ENCODE peak calls at places on chromosomes 2 and 18, in six cellular contexts. R is heart left ventricle, E is prostate gland, V is uterus, L is thyroid gland, G is ovary. U is an unnamed sample.

GRCh38 chr2:156334496-156335478 is 2.3 kb upstream of the NR4A2 start:
- DNase-seq in G (peak; percentile 95), L (peak; percentile 92), R (peak; percentile 95), E (peak; percentile 90), V (peak; percentile 94), U (peak; percentile 94)

GRCh38 chr18:35172451-35173035 is 68.3 kb upstream of the ZNF397 start:
- DNase-seq in G (no peak), E (no peak), V (no peak), L (no peak), R (no peak), U (no peak)

GRCh38 chr18:3982541-3982940 is 472.6 kb downstream of the DLGAP1 start:
- DNase-seq in R (no peak), G (no peak), V (no peak), E (no peak), L (no peak), U (no peak)

GRCh38 chr18:46338761-46339160 is 234.6 kb downstream of the HAUS1 start:
- DNase-seq in L (no peak), E (no peak), R (no peak), G (no peak), V (no peak), U (no peak)

GRCh38 chr2:37026050-37026449 is 58.1 kb downstream of the HEATR5B start:
- DNase-seq in V (no peak), L (no peak), G (no peak), E (no peak), R (no peak), U (no peak)

GRCh38 chr2:238320246-238320647 is at the start of gene TRAF3IP1:
- DNase-seq in E (peak; percentile 93), R (peak; percentile 96), V (peak; percentile 94), G (peak; percentile 95), L (peak; percentile 97), U (peak; percentile 95)

GRCh38 chr2:196276421-196276820 is 105.0 kb upstream of the STK17B start:
- DNase-seq in L (no peak), E (no peak), V (no peak), G (no peak), R (no peak), U (no peak)

GRCh38 chr18:78911751-78912283 is 67.8 kb upstream of the SALL3 start:
- DNase-seq in R (no peak), L (no peak), E (no peak), V (no peak), G (no peak), U (no peak)

GRCh38 chr2:240962371-240963064 is 35.9 kb upstream of the SNED1 start:
- DNase-seq in L (peak; percentile 71), G (peak; percentile 94), V (peak; percentile 89), R (peak; percentile 74), E (no peak), U (peak; percentile 78)

GRCh38 chr2:240961878-240962277 is 36.5 kb upstream of the SNED1 start:
- DNase-seq in V (peak; percentile 54), L (no peak), G (peak; percentile 65), E (no peak), R (no peak), U (no peak)

GRCh38 chr2:240959941-240960308 is 38.5 kb upstream of the SNED1 start:
- DNase-seq in V (no peak), E (no peak), G (no peak), L (no peak), R (no peak), U (peak; percentile 75)

GRCh38 chr2:240960309-240960962 is 38.0 kb upstream of the SNED1 start:
- DNase-seq in V (peak; percentile 79), L (peak; percentile 74), E (no peak), R (peak; percentile 73), G (peak; percentile 92), U (peak; percentile 89)

DNA sequence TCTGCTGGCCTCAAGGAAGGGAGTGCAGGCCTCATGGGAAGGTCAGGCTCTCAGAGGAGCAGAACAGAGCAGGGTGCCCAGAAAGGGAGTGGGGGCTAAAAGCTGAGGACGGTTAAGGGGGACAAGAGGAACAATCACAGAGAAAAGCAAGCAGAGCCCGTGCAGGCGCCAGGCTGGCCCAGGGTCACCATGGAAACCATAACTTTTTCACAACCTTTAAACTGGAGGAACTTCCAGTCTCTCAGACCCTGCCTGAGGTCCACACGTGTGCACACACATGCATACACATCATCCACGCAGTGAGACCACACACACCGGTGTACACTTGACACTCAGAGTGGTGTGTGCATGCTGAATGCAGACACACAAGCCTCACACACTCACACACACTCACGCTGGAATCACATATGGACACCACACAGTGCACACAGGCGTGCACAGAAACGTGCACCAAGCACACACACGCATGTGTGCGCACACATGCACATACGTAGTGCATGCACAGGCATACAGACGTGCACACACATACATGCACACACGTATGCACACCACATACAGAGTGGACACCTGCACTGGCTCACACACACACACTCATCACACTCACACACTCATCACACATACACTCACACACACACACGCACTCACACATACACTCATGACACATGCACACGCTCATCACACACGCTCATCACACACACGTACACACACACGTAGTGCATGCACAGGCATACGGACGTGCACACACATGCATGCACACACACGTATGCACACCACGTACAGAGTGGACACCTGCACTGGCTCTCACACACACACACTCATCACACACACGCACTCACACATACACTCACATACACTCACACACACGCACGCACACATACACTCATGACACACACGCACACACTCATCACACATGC is 37.2 kb upstream of the SNED1 start:
- DNase-seq in G (no peak), L (no peak), R (no peak), V (no peak), E (no peak), U (peak; percentile 19)
- TF ChIP-seq CTCF in G (no peak), L (no peak), R (no peak), V (no peak), E (no peak), U (no peak)

GRCh38 chr2:112764071-112765044 is at the start of gene CKAP2L:
- DNase-seq in G (peak; percentile 88), L (peak; percentile 96), V (peak; percentile 89), R (peak; percentile 96), E (peak; percentile 94), U (peak; percentile 98)
- TF ChIP-seq POLR2A in G (no peak), L (no peak), V (no peak), R (no peak), E (no peak), U (no peak)

GRCh38 chr2:168849610-168850009 is 40.6 kb downstream of the SPC25 start:
- DNase-seq in L (peak; percentile 82), V (peak; percentile 35), R (no peak), E (no peak), G (peak; percentile 62), U (no peak)
- TF ChIP-seq CTCF in L (no peak), V (no peak), R (peak; percentile 31), E (no peak), G (no peak), U (no peak)

GRCh38 chr18:62186656-62187542 is at the start of the genes PIGN and RELCH:
- DNase-seq in L (peak; percentile 96), G (peak; percentile 92), R (peak; percentile 93), V (peak; percentile 97), E (peak; percentile 99), U (peak; percentile 92)
- TF ChIP-seq POLR2A in L (no peak), G (peak; percentile 19), R (no peak), V (peak; percentile 64), E (peak; percentile 70), U (peak; percentile 75)

GRCh38 chr2:55947759-55948158 is 24.2 kb upstream of the EFEMP1 start:
- DNase-seq in E (no peak), L (no peak), V (no peak), R (no peak), G (no peak), U (no peak)

GRCh38 chr2:55949613-55950012 is 26.0 kb upstream of the EFEMP1 start:
- DNase-seq in G (no peak), V (no peak), E (no peak), R (no peak), L (no peak), U (no peak)

GRCh38 chr2:55946793-55947192 is 23.2 kb upstream of the EFEMP1 start:
- DNase-seq in G (no peak), R (no peak), L (no peak), E (no peak), V (no peak), U (no peak)

GRCh38 chr2:55949211-55949610 is 25.6 kb upstream of the EFEMP1 start:
- DNase-seq in R (no peak), G (no peak), L (no peak), V (no peak), E (no peak), U (no peak)

GRCh38 chr2:55948176-55948921 is 24.8 kb upstream of the EFEMP1 start:
- DNase-seq in V (no peak), R (no peak), E (no peak), L (no peak), G (no peak), U (no peak)
- TF ChIP-seq CTCF in V (no peak), R (no peak), E (no peak), L (no peak), G (no peak), U (no peak)

GRCh38 chr2:72955188-72956049 is 38.1 kb downstream of the EMX1 start:
- DNase-seq in V (no peak), L (no peak), E (no peak), R (peak; percentile 8), G (no peak), U (peak; percentile 75)

GRCh38 chr2:72958542-72959385 is 41.4 kb downstream of the EMX1 start:
- DNase-seq in E (no peak), R (peak; percentile 34), V (no peak), G (no peak), L (no peak), U (no peak)

GRCh38 chr2:72954376-72955187 is 37.3 kb downstream of the EMX1 start:
- DNase-seq in R (no peak), L (no peak), G (no peak), E (no peak), V (no peak), U (no peak)

GRCh38 chr2:72956050-72956395 is 38.7 kb downstream of the EMX1 start:
- DNase-seq in L (no peak), G (no peak), R (peak; percentile 39), V (no peak), E (no peak), U (no peak)

DNA sequence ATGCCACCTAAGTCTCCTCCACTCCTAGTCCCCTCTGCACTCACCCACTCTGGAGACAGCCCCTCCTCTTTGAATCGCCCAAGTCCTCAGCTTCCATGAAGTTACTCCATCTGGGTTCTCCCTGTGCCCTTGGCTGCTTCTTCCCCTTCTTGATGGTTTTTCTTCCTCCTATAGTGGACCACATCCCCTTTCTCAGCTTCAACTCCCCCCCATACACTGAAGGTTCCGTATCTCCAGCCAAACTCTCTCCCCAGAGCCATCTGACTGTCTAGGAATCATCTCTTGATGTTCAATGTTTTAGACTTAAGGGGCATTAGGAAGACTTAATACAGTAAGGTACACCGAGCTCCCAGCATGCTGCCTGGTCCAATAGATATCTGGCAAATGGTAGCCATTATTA is 39.6 kb downstream of the EMX1 start:
- DNase-seq in G (no peak), R (peak; percentile 3), L (no peak), V (no peak), E (no peak), U (no peak)
- TF ChIP-seq POLR2A in G (no peak), R (no peak), L (no peak), V (no peak), E (no peak), U (no peak)

GRCh38 chr18:24827500-24827899 is 367.1 kb downstream of the HRH4 start:
- DNase-seq in G (no peak), V (no peak), E (no peak), L (no peak), R (no peak), U (no peak)
- TF ChIP-seq CTCF in G (no peak), V (no peak), E (no peak), L (no peak), R (no peak), U (no peak)

U was measured in upper lobe of left lung.